ENCODE peak calls at places on chromosomes 16 and 17, in eight cellular contexts. One of them, this sample, is unnamed.

GRCh38 chr16:11914759-11915643 is 755 bp downstream of the GSPT1 start:
- DNase-seq in foreskin fibroblast: peak; percentile 60
- DNase-seq in psoas muscle: peak; percentile 54
- DNase-seq in OCI-LY7: peak; percentile 64
- DNase-seq in fibroblast of lung: peak; percentile 45
- DNase-seq in GM12865: peak; percentile 65
- DNase-seq in AG04449: no peak
- DNase-seq in body of pancreas: peak; percentile 49
- DNase-seq in this sample: no peak

GRCh38 chr16:89359296-89360147 is 130.8 kb downstream of the ANKRD11 start:
- DNase-seq in OCI-LY7: no peak
- DNase-seq in AG04449: no peak
- DNase-seq in fibroblast of lung: no peak
- DNase-seq in body of pancreas: peak; percentile 41
- DNase-seq in GM12865: no peak
- DNase-seq in foreskin fibroblast: no peak
- DNase-seq in psoas muscle: no peak
- DNase-seq in this sample: peak; percentile 72

GRCh38 chr17:6548578-6549330 is 7.6 kb downstream of the PITPNM3 start:
- DNase-seq in foreskin fibroblast: no peak
- DNase-seq in OCI-LY7: peak; percentile 47
- DNase-seq in psoas muscle: no peak
- DNase-seq in body of pancreas: peak; percentile 24
- DNase-seq in GM12865: peak; percentile 78
- DNase-seq in fibroblast of lung: no peak
- DNase-seq in AG04449: no peak
- DNase-seq in this sample: no peak

GRCh38 chr17:50274142-50274944 is at the start of gene TMEM92:
- DNase-seq in fibroblast of lung: no peak
- DNase-seq in OCI-LY7: no peak
- DNase-seq in GM12865: no peak
- DNase-seq in foreskin fibroblast: no peak
- DNase-seq in body of pancreas: peak; percentile 79
- DNase-seq in AG04449: no peak
- DNase-seq in psoas muscle: no peak
- DNase-seq in this sample: no peak

GRCh38 chr16:88632587-88632930 is 5.8 kb upstream of the IL17C start:
- DNase-seq in GM12865: no peak
- DNase-seq in AG04449: no peak
- DNase-seq in OCI-LY7: no peak
- DNase-seq in fibroblast of lung: no peak
- DNase-seq in body of pancreas: no peak
- DNase-seq in foreskin fibroblast: no peak
- DNase-seq in psoas muscle: no peak
- DNase-seq in this sample: no peak

GRCh38 chr16:88844412-88845118 is 12.2 kb downstream of the GALNS start:
- DNase-seq in OCI-LY7: no peak
- DNase-seq in psoas muscle: no peak
- DNase-seq in AG04449: no peak
- DNase-seq in GM12865: no peak
- DNase-seq in foreskin fibroblast: peak; percentile 14
- DNase-seq in fibroblast of lung: no peak
- DNase-seq in body of pancreas: no peak
- DNase-seq in this sample: no peak

GRCh38 chr16:19307587-19308241 is 22.2 kb downstream of the CLEC19A start:
- DNase-seq in psoas muscle: no peak
- DNase-seq in OCI-LY7: peak; percentile 29
- DNase-seq in AG04449: no peak
- DNase-seq in fibroblast of lung: no peak
- DNase-seq in GM12865: peak; percentile 10
- DNase-seq in foreskin fibroblast: no peak
- DNase-seq in body of pancreas: no peak
- DNase-seq in this sample: no peak

GRCh38 chr16:89588413-89589109 is 13.0 kb downstream of the CPNE7 start:
- DNase-seq in body of pancreas: no peak
- DNase-seq in foreskin fibroblast: no peak
- DNase-seq in OCI-LY7: no peak
- DNase-seq in fibroblast of lung: no peak
- DNase-seq in GM12865: no peak
- DNase-seq in AG04449: no peak
- DNase-seq in psoas muscle: no peak
- DNase-seq in this sample: no peak

GRCh38 chr17:73947281-73947975 is 256.1 kb upstream of the RPL38 start:
- DNase-seq in AG04449: no peak
- DNase-seq in body of pancreas: peak; percentile 86
- DNase-seq in fibroblast of lung: no peak
- DNase-seq in GM12865: no peak
- DNase-seq in foreskin fibroblast: no peak
- DNase-seq in OCI-LY7: no peak
- DNase-seq in psoas muscle: no peak
- DNase-seq in this sample: no peak

GRCh38 chr17:4554441-4554996 is 665 bp downstream of the MYBBP1A start:
- DNase-seq in psoas muscle: peak; percentile 12
- DNase-seq in GM12865: no peak
- DNase-seq in OCI-LY7: no peak
- DNase-seq in foreskin fibroblast: no peak
- DNase-seq in body of pancreas: no peak
- DNase-seq in AG04449: no peak
- DNase-seq in fibroblast of lung: no peak
- DNase-seq in this sample: no peak

GRCh38 chr17:31857920-31858646 is 961 bp downstream of the COPRS start:
- DNase-seq in fibroblast of lung: no peak
- DNase-seq in OCI-LY7: no peak
- DNase-seq in GM12865: no peak
- DNase-seq in psoas muscle: no peak
- DNase-seq in AG04449: no peak
- DNase-seq in foreskin fibroblast: peak; percentile 43
- DNase-seq in body of pancreas: no peak
- DNase-seq in this sample: no peak

GRCh38 chr17:37273419-37274051 is 102.2 kb upstream of the C17orf78 start:
- DNase-seq in foreskin fibroblast: peak; percentile 48
- DNase-seq in GM12865: no peak
- DNase-seq in psoas muscle: no peak
- DNase-seq in OCI-LY7: no peak
- DNase-seq in AG04449: no peak
- DNase-seq in body of pancreas: no peak
- DNase-seq in fibroblast of lung: peak; percentile 96
- DNase-seq in this sample: peak; percentile 93

GRCh38 chr17:32222621-32223020 is 43.0 kb upstream of the RHBDL3 start:
- DNase-seq in fibroblast of lung: no peak
- DNase-seq in GM12865: no peak
- DNase-seq in foreskin fibroblast: peak; percentile 7
- DNase-seq in AG04449: no peak
- DNase-seq in body of pancreas: no peak
- DNase-seq in psoas muscle: no peak
- DNase-seq in OCI-LY7: no peak
- DNase-seq in this sample: no peak

GRCh38 chr17:51472670-51473069 is 212.3 kb downstream of the UTP18 start:
- DNase-seq in foreskin fibroblast: no peak
- DNase-seq in body of pancreas: no peak
- DNase-seq in OCI-LY7: no peak
- DNase-seq in AG04449: no peak
- DNase-seq in psoas muscle: no peak
- DNase-seq in GM12865: no peak
- DNase-seq in fibroblast of lung: no peak
- DNase-seq in this sample: no peak

GRCh38 chr17:71649986-71650385 is 470.8 kb upstream of the SOX9 start:
- DNase-seq in psoas muscle: no peak
- DNase-seq in OCI-LY7: no peak
- DNase-seq in fibroblast of lung: peak; percentile 89
- DNase-seq in body of pancreas: no peak
- DNase-seq in foreskin fibroblast: peak; percentile 72
- DNase-seq in GM12865: no peak
- DNase-seq in AG04449: no peak
- DNase-seq in this sample: no peak

GRCh38 chr17:67431210-67432015 is 54.3 kb downstream of the PITPNC1 start:
- DNase-seq in foreskin fibroblast: peak; percentile 77
- DNase-seq in fibroblast of lung: peak; percentile 61
- DNase-seq in body of pancreas: no peak
- DNase-seq in OCI-LY7: no peak
- DNase-seq in AG04449: no peak
- DNase-seq in GM12865: peak; percentile 73
- DNase-seq in psoas muscle: no peak
- DNase-seq in this sample: no peak

GRCh38 chr16:77585379-77585778 is 136.9 kb upstream of the NUDT7 start:
- DNase-seq in body of pancreas: no peak
- DNase-seq in psoas muscle: no peak
- DNase-seq in foreskin fibroblast: no peak
- DNase-seq in OCI-LY7: no peak
- DNase-seq in GM12865: peak; percentile 12
- DNase-seq in fibroblast of lung: peak; percentile 66
- DNase-seq in AG04449: no peak
- DNase-seq in this sample: no peak
- TF ChIP-seq CTCF in body of pancreas: no peak
- TF ChIP-seq CTCF in psoas muscle: no peak
- TF ChIP-seq CTCF in foreskin fibroblast: no peak
- TF ChIP-seq CTCF in OCI-LY7: no peak
- TF ChIP-seq CTCF in GM12865: no peak
- TF ChIP-seq CTCF in fibroblast of lung: no peak
- TF ChIP-seq CTCF in AG04449: no peak
- TF ChIP-seq CTCF in this sample: no peak

GRCh38 chr17:59890720-59891119 is 2.0 kb downstream of the TUBD1 start:
- DNase-seq in psoas muscle: no peak
- DNase-seq in GM12865: no peak
- DNase-seq in fibroblast of lung: no peak
- DNase-seq in foreskin fibroblast: peak; percentile 76
- DNase-seq in body of pancreas: no peak
- DNase-seq in OCI-LY7: no peak
- DNase-seq in AG04449: no peak
- DNase-seq in this sample: no peak
- H3K4me3 ChIP-seq in psoas muscle: no peak overlapping the region
- H3K4me3 ChIP-seq in GM12865: no peak overlapping the region
- H3K4me3 ChIP-seq in fibroblast of lung: no peak overlapping the region
- H3K4me3 ChIP-seq in foreskin fibroblast: no peak overlapping the region
- H3K4me3 ChIP-seq in body of pancreas: no peak overlapping the region
- H3K4me3 ChIP-seq in OCI-LY7: no peak overlapping the region
- H3K4me3 ChIP-seq in AG04449: no peak overlapping the region
- H3K4me3 ChIP-seq in this sample: no peak overlapping the region

DNA sequence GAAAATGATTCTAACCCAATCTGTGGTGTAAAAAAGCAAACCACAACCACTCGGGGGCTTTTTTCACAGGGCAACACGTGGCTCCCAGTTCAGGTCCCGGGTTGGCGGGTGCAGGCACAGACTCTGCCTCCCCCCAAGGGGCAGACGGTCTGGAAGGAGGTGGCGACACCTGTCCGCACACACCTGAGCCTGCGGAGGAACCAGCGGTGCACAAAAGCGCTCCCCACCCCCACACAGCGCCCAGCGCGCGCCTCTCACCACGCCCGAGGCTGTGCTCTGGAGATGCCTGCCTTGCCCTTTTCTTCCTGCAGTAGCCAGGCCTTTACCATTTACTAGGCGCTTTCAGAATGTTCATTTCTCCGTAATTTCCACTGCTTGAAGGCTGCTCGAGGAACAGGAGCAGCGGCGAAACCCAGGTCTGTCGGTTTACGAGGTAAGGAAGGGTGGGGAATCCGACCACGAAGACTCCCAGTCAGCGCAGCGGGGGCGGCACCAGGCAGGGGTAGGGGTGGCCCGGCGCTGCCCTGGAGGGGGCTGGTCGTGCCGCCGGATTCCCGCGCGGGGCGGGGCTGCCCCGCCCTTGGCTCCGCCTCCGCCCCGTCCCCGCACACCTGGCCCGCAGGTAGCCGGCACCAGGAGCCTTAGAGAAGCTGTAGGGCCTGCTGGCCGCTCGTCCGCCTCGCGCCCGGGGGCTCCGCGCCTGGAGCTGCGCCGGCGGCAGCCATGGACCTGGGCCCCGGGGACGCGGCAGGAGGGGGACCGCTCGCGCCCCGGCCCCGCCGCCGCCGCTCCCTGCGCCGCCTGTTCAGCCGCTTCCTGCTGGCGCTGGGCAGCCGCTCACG is at the start of gene USP43:
- DNase-seq in body of pancreas: peak; percentile 81
- DNase-seq in foreskin fibroblast: peak; percentile 31
- DNase-seq in fibroblast of lung: no peak
- DNase-seq in psoas muscle: peak; percentile 15
- DNase-seq in GM12865: no peak
- DNase-seq in AG04449: no peak
- DNase-seq in OCI-LY7: peak; percentile 26
- DNase-seq in this sample: no peak
- TF ChIP-seq CTCF in body of pancreas: peak; percentile 8
- TF ChIP-seq CTCF in foreskin fibroblast: no peak
- TF ChIP-seq CTCF in fibroblast of lung: no peak
- TF ChIP-seq CTCF in psoas muscle: no peak
- TF ChIP-seq CTCF in GM12865: no peak
- TF ChIP-seq CTCF in AG04449: no peak
- TF ChIP-seq CTCF in OCI-LY7: peak; percentile 34
- TF ChIP-seq CTCF in this sample: no peak

GRCh38 chr16:50265716-50266336 is 525 bp upstream of the ADCY7 start:
- DNase-seq in body of pancreas: no peak
- DNase-seq in OCI-LY7: no peak
- DNase-seq in psoas muscle: no peak
- DNase-seq in foreskin fibroblast: no peak
- DNase-seq in GM12865: no peak
- DNase-seq in fibroblast of lung: no peak
- DNase-seq in AG04449: no peak
- DNase-seq in this sample: no peak

GRCh38 chr16:50267151-50267631 is 840 bp downstream of the ADCY7 start:
- DNase-seq in psoas muscle: no peak
- DNase-seq in body of pancreas: no peak
- DNase-seq in fibroblast of lung: no peak
- DNase-seq in OCI-LY7: peak; percentile 45
- DNase-seq in foreskin fibroblast: no peak
- DNase-seq in GM12865: no peak
- DNase-seq in AG04449: no peak
- DNase-seq in this sample: no peak

GRCh38 chr16:50265260-50265659 is 1.1 kb upstream of the ADCY7 start:
- DNase-seq in AG04449: no peak
- DNase-seq in psoas muscle: no peak
- DNase-seq in fibroblast of lung: no peak
- DNase-seq in body of pancreas: peak; percentile 23
- DNase-seq in GM12865: peak; percentile 71
- DNase-seq in foreskin fibroblast: no peak
- DNase-seq in OCI-LY7: peak; percentile 72
- DNase-seq in this sample: no peak

GRCh38 chr16:50267651-50268050 is 1.3 kb downstream of the ADCY7 start:
- DNase-seq in fibroblast of lung: no peak
- DNase-seq in GM12865: no peak
- DNase-seq in OCI-LY7: peak; percentile 53
- DNase-seq in psoas muscle: no peak
- DNase-seq in AG04449: no peak
- DNase-seq in foreskin fibroblast: no peak
- DNase-seq in body of pancreas: no peak
- DNase-seq in this sample: no peak

DNA sequence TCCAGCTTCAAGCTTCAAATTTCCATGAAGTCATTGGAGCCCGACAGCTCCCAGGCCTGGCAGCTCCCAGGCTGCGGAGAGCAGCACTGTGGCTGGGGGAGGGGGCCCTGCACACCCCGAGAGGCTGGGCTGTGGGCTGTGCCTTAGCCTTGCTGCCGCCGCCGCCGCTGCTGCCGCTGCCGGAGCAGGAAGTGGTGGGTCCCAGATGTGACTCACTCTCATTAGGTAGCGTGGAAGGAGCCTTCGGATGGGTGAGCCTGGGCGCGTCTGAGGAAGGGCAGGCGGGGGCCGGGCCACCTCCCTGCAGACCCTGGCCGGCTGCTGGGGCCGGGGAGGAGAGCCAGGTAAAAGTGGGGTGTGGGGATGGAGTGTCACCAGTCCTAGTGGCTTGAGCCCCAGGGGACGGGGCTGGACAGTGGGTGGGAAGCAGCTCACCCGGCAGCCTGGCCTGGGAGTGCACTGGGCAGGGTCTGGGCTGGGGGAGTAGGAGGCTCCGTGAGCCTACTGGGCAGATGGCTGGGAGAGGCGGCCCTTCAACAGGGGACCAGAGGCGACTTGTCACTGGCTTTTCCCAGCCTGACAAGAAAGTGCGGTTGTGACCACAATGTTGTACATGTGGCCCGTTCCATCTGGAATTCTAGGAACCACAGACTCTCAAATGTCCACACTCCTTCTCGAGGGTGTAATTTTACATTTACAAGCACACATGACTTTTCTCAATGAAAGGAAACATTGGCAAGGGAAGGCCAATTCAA is at the start of gene ADCY7:
- DNase-seq in fibroblast of lung: peak; percentile 76
- DNase-seq in psoas muscle: peak; percentile 69
- DNase-seq in AG04449: peak; percentile 42
- DNase-seq in GM12865: peak; percentile 91
- DNase-seq in body of pancreas: peak; percentile 36
- DNase-seq in foreskin fibroblast: peak; percentile 89
- DNase-seq in OCI-LY7: peak; percentile 85
- DNase-seq in this sample: peak; percentile 48
- H3K4me3 ChIP-seq in fibroblast of lung: peak within 1 kb of the TSS; percentile 44
- H3K4me3 ChIP-seq in psoas muscle: peak within 1 kb of the TSS; percentile 46
- H3K4me3 ChIP-seq in AG04449: peak within 1 kb of the TSS; percentile 64
- H3K4me3 ChIP-seq in GM12865: peak within 1 kb of the TSS; percentile 83
- H3K4me3 ChIP-seq in body of pancreas: no peak within 1 kb of the TSS
- H3K4me3 ChIP-seq in foreskin fibroblast: peak within 1 kb of the TSS; percentile 52
- H3K4me3 ChIP-seq in OCI-LY7: peak within 1 kb of the TSS; percentile 76
- H3K4me3 ChIP-seq in this sample: peak within 1 kb of the TSS; percentile 23